ENCODE peak calls at places on chromosomes 6 and 20, in seven cellular contexts. Z is AG04450, L is retinal pigment epithelial cell, V is pancreas, Q is breast epithelium, M is endothelial cell, O is hepatocyte. X is an unnamed sample.

GRCh38 chr6:20691185-20691584 is 156.9 kb downstream of the CDKAL1 start:
- DNase-seq in Z (no peak), L (no peak), V (peak), Q (no peak), M (no peak), O (no peak), X (no peak)

GRCh38 chr6:139472341-139473038 is 98.0 kb upstream of the CITED2 start:
- DNase-seq in Z (no peak), L (no peak), V (no peak), Q (no peak), M (no peak), O (no peak), X (no peak)

GRCh38 chr6:113858605-113859348 is 1.6 kb downstream of the MARCKS start:
- DNase-seq in Z (peak), L (peak), V (peak), Q (peak), M (peak), O (peak), X (peak)

GRCh38 chr6:73675466-73676098 is 20.4 kb upstream of the CD109 start:
- DNase-seq in Z (peak), L (no peak), V (peak), Q (peak), M (peak), O (peak), X (peak)

GRCh38 chr20:61184194-61184593 is 67.9 kb upstream of the CDH4 start:
- DNase-seq in Z (no peak), L (no peak), V (no peak), Q (no peak), M (no peak), O (no peak), X (no peak)

GRCh38 chr6:121851056-121851455 is 415.6 kb downstream of the GJA1 start:
- DNase-seq in Z (no peak), L (no peak), V (no peak), Q (no peak), M (peak), O (peak), X (no peak)

GRCh38 chr6:22147983-22148797 is 148.6 kb downstream of the PRL start:
- DNase-seq in Z (peak), L (peak), V (no peak), Q (no peak), M (no peak), O (peak), X (no peak)

GRCh38 chr6:134119481-134119880 is 67.1 kb upstream of the SLC2A12 start:
- DNase-seq in Z (no peak), L (no peak), V (no peak), Q (no peak), M (no peak), O (no peak), X (no peak)

GRCh38 chr6:30896541-30896940 is 11.5 kb upstream of the GTF2H4 start:
- DNase-seq in Z (no peak), L (no peak), V (no peak), Q (no peak), M (no peak), O (no peak), X (no peak)

GRCh38 chr6:125210667-125211066 is 57.1 kb downstream of the TPD52L1 start:
- DNase-seq in Z (no peak), L (no peak), V (no peak), Q (no peak), M (no peak), O (no peak), X (no peak)

GRCh38 chr6:37547564-37548061 is 47.9 kb upstream of the CCDC167 start:
- DNase-seq in Z (no peak), L (peak), V (no peak), Q (peak), M (no peak), O (peak), X (no peak)

GRCh38 chr6:436308-437041 is 44.9 kb downstream of the IRF4 start:
- DNase-seq in Z (peak), L (no peak), V (no peak), Q (peak), M (no peak), O (no peak), X (no peak)

GRCh38 chr6:50030777-50031562 is 9.2 kb upstream of the DEFB110 start:
- DNase-seq in Z (no peak), L (no peak), V (no peak), Q (no peak), M (peak), O (peak), X (no peak)

GRCh38 chr6:43715056-43715788 is 27.6 kb upstream of the MRPS18A start:
- DNase-seq in Z (no peak), L (no peak), V (no peak), Q (no peak), M (no peak), O (no peak), X (no peak)

GRCh38 chr6:2970034-2970685 is 1.2 kb downstream of the SERPINB6 start:
- DNase-seq in Z (no peak), L (no peak), V (no peak), Q (no peak), M (no peak), O (no peak), X (no peak)

GRCh38 chr6:2973656-2974055 is 2.3 kb upstream of the SERPINB6 start:
- DNase-seq in Z (no peak), L (no peak), V (no peak), Q (peak), M (no peak), O (no peak), X (no peak)

GRCh38 chr6:2970753-2971419 is 481 bp downstream of the SERPINB6 start:
- DNase-seq in Z (no peak), L (no peak), V (peak), Q (no peak), M (peak), O (peak), X (peak)

GRCh38 chr6:2969549-2969948 is 1.8 kb downstream of the SERPINB6 start:
- DNase-seq in Z (no peak), L (no peak), V (no peak), Q (no peak), M (no peak), O (no peak), X (no peak)

DNA sequence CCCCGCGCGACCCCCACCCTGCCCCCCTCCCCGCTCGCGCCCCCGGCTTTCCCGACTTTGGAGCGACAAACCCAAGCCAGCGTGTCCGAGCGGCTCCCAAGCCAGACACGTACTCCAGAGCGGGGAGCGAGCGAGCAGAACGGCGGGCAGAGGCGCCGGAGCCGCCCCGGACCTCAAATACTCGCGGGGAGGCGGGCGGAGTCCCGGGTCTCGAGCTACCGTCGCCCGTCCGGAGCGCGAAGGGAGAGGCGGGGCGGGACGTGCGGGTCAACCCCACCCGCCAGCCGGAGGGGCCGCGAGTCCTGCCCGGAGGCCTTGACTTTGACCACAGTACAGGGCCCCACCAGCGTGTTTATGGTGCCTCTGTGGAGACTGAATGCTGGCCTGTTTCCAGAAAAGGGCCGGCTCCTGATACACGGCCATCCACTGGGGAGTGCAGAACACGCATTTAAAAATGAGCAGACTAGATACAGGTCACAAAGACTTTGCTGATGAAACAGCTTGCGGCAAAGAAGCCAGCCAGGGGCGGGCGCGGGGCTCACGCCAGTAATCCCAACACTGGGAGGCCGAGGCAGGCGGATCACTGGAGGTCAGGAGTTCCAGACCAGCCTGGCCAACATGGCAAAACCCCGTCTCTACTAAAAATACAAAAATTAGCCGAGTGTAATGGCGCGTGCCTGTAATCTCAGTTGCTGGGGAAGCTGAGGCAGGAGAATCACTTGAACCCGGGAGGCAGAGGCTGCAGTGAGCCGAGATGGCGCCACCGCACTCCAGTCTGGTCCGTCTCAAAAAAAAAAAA is at the start of gene SERPINB6:
- DNase-seq in Z (no peak), L (no peak), V (peak), Q (peak), M (peak), O (peak), X (peak)
- TF ChIP-seq CTCF in Z (no peak), L (no peak), V (no peak), Q (no peak), M (no peak), O (no peak), X (no peak)

DNA sequence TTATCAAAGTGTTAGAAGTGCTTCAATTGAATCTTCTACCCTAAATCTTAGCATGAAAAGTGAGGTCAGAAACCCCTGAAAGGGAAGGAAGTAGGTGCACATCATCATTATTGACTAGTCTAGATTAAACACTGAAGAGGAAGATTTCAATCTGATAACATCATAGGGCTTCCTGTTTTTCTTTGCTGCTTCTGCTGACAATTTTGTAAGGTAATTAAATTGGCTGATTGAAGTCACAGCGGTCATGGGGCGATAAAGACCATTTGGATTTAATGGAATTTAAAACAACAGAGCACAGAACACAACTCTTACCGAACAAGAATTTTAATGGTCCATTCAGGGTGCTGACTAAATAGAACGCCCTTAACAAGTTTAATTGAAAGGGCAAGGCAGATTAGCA is 11.3 kb downstream of the GRIK2 start:
- DNase-seq in Z (no peak), L (no peak), V (no peak), Q (no peak), M (no peak), O (no peak), X (no peak)
- TF ChIP-seq CTCF in Z (no peak), L (no peak), V (no peak), Q (no peak), M (no peak), O (no peak), X (no peak)

GRCh38 chr20:2476742-2477615 is 6.4 kb upstream of the SNRPB start:
- DNase-seq in Z (no peak), L (no peak), V (no peak), Q (no peak), M (no peak), O (no peak), X (no peak)
- TF ChIP-seq CTCF in Z (peak), L (peak), V (no peak), Q (no peak), M (no peak), O (no peak), X (no peak)

GRCh38 chr20:41340327-41341055 is at the start of gene LPIN3:
- DNase-seq in Z (no peak), L (peak), V (peak), Q (peak), M (peak), O (peak), X (peak)
- TF ChIP-seq CTCF in Z (no peak), L (peak), V (no peak), Q (no peak), M (peak), O (peak), X (no peak)

DNA sequence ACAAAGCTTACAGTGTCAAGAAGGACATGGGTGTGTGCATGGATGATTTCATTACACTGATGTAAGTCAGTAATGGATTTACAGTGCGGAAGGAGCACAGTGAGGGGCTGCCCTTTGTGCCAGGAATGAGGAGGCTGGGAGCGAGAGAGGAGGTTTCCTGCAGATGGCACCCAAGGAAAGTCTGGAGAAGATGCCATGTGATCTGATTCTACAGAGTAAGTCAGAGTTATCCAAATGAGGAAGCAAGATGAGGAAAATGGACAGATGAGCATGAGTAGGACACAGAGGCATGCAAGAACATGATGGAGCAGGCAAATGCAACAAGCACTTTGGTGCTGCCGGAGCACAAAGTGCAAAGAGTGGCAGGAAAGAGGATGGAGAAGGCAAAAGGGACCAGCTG is 29.7 kb downstream of the MAP7 start:
- DNase-seq in Z (no peak), L (no peak), V (no peak), Q (no peak), M (no peak), O (no peak), X (no peak)
- TF ChIP-seq CTCF in Z (no peak), L (no peak), V (no peak), Q (no peak), M (no peak), O (no peak), X (no peak)

DNA sequence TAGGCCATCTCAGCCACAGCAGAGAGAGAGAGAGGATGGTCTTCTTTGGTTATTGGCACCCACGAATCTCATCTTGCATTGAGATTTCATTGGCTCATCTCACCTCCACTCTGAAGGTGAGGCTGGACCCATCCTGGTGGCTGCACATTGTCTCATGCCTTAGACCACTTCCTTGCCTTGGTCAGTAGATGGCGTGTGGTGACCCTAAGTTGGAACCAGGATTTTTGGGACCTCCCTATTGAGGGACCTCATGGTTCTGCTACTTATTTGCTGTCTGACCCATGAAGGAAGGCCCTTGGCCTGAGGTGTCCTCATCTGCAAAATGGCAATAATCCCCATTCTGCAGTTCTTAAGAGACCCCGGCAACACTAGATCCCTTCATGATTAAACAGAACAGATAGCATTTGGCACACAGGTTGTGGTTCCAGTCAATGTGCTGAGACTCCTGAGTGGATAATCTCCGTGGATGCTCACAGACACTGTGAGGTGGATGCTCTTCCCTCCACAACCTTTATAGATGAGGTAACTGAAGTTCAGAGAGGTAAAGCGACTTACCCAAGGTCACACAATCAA is 21.5 kb upstream of the AAR2 start:
- DNase-seq in Z (peak), L (no peak), V (no peak), Q (no peak), M (no peak), O (peak), X (no peak)
- TF ChIP-seq CTCF in Z (peak), L (peak), V (no peak), Q (no peak), M (peak), O (peak), X (peak)

GRCh38 chr20:41693136-41693979 is 75.2 kb upstream of the CHD6 start:
- DNase-seq in Z (peak), L (peak), V (peak), Q (peak), M (peak), O (peak), X (peak)
- TF ChIP-seq CTCF in Z (peak), L (peak), V (no peak), Q (peak), M (no peak), O (peak), X (peak)

X was measured in type B pancreatic cell.